ENCODE peak calls at places on chromosomes 1 and 21, in five cellular contexts. J, W, V, S and Q are unnamed samples. For H3K27me3, the result is how much of the 10 kb centered on the place peaks cover.

GRCh38 chr1:166307261-166308188 is 140.7 kb upstream of the FAM78B start:
- DNase-seq in S (no peak), V (no peak), J (no peak), W (no peak), Q (peak)

GRCh38 chr1:36351222-36351977 is 28.0 kb upstream of the EVA1B start:
- DNase-seq in V (peak), W (peak), J (no peak), S (peak), Q (peak)

GRCh38 chr1:239389703-239390102 is 3.3 kb downstream of the CHRM3 start:
- DNase-seq in J (no peak), V (peak), W (no peak), S (no peak), Q (no peak)

GRCh38 chr1:153094426-153094825 is at the start of gene SPRR2E:
- DNase-seq in S (no peak), J (no peak), V (no peak), W (no peak), Q (no peak)

GRCh38 chr1:61050541-61051454 is 31.6 kb upstream of the NFIA start:
- DNase-seq in W (no peak), J (no peak), S (peak), V (no peak), Q (no peak)

GRCh38 chr21:46457801-46458314 is 833 bp upstream of the DIP2A start:
- DNase-seq in W (no peak), V (peak), S (peak), J (no peak), Q (no peak)

GRCh38 chr1:72432645-72433267 is 150.4 kb upstream of the NEGR1 start:
- DNase-seq in S (no peak), J (no peak), V (no peak), W (no peak), Q (no peak)

GRCh38 chr1:25955553-25955952 is 42.3 kb downstream of the PAFAH2 start:
- DNase-seq in V (no peak), W (no peak), S (no peak), J (no peak), Q (no peak)

GRCh38 chr1:2103901-2104590 is 53.8 kb downstream of the PRKCZ start:
- DNase-seq in S (no peak), W (no peak), J (no peak), V (no peak), Q (no peak)

GRCh38 chr1:167541013-167541412 is 12.5 kb downstream of the CREG1 start:
- DNase-seq in S (no peak), W (no peak), J (no peak), V (peak), Q (no peak)

GRCh38 chr1:158149577-158150269 is 31.0 kb upstream of the CD1D start:
- DNase-seq in J (peak), W (peak), S (peak), V (peak), Q (peak)

GRCh38 chr1:158148458-158148857 is 32.2 kb upstream of the CD1D start:
- DNase-seq in W (no peak), J (no peak), V (no peak), S (no peak), Q (no peak)

GRCh38 chr1:158153179-158153578 is 27.5 kb upstream of the CD1D start:
- DNase-seq in J (no peak), V (no peak), S (no peak), W (no peak), Q (no peak)

GRCh38 chr1:158149175-158149574 is 31.5 kb upstream of the CD1D start:
- DNase-seq in J (no peak), S (no peak), V (no peak), W (no peak), Q (no peak)

GRCh38 chr1:158150512-158150911 is 30.2 kb upstream of the CD1D start:
- DNase-seq in J (no peak), V (no peak), S (no peak), W (no peak), Q (no peak)
- H3K4me3 ChIP-seq in J (no peak), V (no peak), S (no peak), W (no peak), Q (no peak)

GRCh38 chr1:11885922-11886321 is 27.2 kb upstream of the NPPB start:
- DNase-seq in S (no peak), J (no peak), V (no peak), W (no peak), Q (no peak)

GRCh38 chr1:11886986-11887665 is 28.4 kb upstream of the NPPB start:
- DNase-seq in S (no peak), V (no peak), W (no peak), J (no peak), Q (no peak)

GRCh38 chr1:11887666-11888007 is 28.9 kb upstream of the NPPB start:
- DNase-seq in J (no peak), W (no peak), V (no peak), S (no peak), Q (no peak)

GRCh38 chr1:11888877-11889208 is 30.1 kb upstream of the NPPB start:
- DNase-seq in S (no peak), J (no peak), W (no peak), V (no peak), Q (no peak)

DNA sequence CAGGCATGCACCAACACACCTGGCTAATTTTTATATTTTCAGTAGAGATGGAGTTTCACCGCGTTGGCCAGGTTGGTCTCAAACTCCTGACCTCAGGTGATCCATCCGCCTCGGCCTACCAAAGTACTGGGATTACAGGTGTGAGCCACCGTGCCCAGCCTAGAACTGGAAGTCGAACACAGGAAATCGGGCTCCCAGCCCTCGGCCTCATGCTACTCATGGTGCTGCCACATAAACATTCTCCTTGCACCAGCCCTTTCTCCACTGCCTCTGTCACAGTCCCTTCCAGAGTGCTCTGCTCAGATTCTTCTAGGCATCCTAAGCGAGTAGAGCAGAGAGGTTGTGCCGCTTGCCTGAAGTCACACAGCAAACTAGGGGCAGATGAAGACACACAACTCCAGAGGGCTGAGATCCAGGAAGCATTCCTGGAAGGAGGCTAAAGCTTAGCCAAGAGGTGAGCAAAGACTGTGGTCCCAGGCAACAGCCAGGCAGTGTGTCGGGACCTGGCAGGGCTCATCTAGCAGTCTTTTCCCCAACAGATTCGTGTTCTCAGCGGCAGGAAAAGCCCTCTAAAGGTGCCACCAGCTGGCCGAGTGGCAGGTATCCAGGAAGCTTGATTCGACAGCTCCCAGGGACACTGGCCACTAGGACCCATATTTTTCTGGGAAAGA is 29.6 kb upstream of the NPPB start:
- DNase-seq in J (no peak), S (no peak), W (no peak), V (no peak), Q (no peak)
- H3K27me3 ChIP-seq in J (under half), S (under half), W (under half), V (under half), Q (under half)

DNA sequence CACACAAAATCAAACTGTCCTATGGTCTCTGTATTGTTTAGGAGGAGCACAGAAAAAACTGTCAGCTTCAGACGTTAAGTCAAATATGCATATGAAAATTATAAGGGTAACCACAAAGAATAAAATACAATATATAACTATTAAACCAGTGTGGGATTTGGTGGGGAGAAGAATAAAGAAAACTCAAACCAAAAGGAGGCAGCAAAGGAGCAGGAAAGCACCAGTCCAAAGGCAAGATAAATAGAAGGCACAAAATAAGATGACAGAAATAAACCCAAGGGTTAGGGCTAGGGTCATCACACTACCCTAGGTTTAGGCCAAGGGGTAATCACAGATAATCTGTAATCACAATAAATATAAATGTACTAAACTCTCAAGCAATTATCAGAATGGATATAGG is 32.8 kb downstream of the DLGAP3 start:
- DNase-seq in S (no peak), V (no peak), W (no peak), J (no peak), Q (no peak)
- TF ChIP-seq CTCF in S (peak), V (peak), W (no peak), J (no peak), Q (no peak)

GRCh38 chr1:74969566-74970135 is 164.5 kb upstream of the LHX8 start:
- DNase-seq in S (no peak), W (no peak), V (no peak), J (no peak), Q (no peak)

GRCh38 chr1:74971982-74972381 is 162.2 kb upstream of the LHX8 start:
- DNase-seq in J (no peak), S (no peak), V (no peak), W (no peak), Q (no peak)
- H3K4me3 ChIP-seq in J (no peak), S (no peak), V (no peak), W (no peak), Q (no peak)

DNA sequence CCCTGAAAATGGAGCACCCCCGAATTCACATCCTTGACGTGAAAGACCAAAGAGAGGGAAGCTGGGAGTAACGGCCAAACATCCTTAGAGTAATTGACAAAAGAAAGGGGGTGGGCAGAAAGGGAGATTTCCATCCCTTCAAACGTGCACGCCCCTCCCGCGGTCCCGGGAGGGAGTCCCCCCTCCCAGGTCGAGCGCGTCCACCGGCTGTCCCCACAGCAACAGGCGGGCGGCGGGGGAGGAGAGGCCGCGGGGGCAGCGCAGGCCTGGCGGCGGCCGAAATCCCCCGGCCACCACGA is 5.3 kb upstream of the PROX1 start:
- DNase-seq in S (no peak), V (no peak), J (no peak), W (no peak), Q (no peak)
- H3K27me3 ChIP-seq in S (half or more), V (under half), J (under half), W (under half), Q (half or more)

DNA sequence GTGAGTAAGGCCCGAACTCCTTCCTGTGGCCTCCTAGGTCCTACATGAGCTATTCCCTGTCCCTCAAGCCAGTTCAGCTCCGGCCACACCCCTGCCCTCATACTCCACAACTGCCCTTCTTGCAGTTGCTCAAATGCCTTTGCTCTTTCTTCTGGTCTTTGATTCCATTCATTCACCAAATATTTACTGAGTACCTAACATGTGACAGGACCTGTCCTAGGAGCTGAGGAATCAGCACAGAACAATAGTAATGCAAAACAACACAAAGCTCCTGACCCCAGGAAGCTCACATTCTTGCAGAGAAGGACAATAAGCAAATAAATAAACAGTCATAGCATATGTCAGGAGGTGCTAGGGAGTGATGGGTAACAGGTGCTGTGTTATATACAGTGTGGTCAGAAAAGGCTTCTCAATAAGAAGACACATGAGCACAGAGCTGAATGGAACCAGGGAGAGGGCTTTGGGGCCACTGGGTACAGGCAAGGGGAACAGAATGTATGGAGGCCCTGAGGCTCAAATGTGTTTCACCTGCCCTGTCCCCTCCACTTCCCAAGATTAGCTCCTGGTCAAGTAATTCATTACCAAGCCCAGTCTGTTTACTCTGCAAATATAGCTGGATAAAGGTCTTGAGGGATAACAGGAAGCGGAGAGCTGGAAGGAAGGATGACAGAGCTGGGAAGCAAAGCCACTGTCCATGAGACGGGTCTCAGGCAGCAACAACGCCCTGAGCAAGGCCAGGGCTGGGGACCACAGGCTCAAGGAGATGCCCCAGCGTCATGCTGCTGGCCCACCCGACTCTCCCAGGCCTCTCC is 145.1 kb downstream of the CSMD2 start:
- DNase-seq in V (no peak), S (no peak), J (no peak), W (no peak), Q (no peak)
- TF ChIP-seq CTCF in V (no peak), S (no peak), J (no peak), W (no peak), Q (no peak)

GRCh38 chr1:110617589-110617988 is 11.4 kb upstream of the KCNA2 start:
- DNase-seq in S (no peak), W (no peak), J (no peak), V (no peak), Q (no peak)

GRCh38 chr1:110620686-110621085 is 14.5 kb upstream of the KCNA2 start:
- DNase-seq in W (no peak), J (no peak), S (no peak), V (no peak), Q (no peak)

GRCh38 chr1:110620250-110620615 is 14.1 kb upstream of the KCNA2 start:
- DNase-seq in V (no peak), W (no peak), J (no peak), S (no peak), Q (no peak)

GRCh38 chr1:110618668-110619067 is 12.5 kb upstream of the KCNA2 start:
- DNase-seq in J (no peak), V (no peak), W (no peak), S (no peak), Q (no peak)

GRCh38 chr1:110619412-110620249 is 13.5 kb upstream of the KCNA2 start:
- DNase-seq in V (peak), J (peak), S (peak), W (peak), Q (peak)
- H3K4me3 ChIP-seq in V (no peak), J (peak), S (no peak), W (peak), Q (no peak)